ENCODE peak calls at places on chromosomes 6 and 20, in five cellular contexts. S is psoas muscle, B is aorta, C is HCT116, H is lung. O is an unnamed sample.
A peak's percentile ranks its signal among the peaks of the same experiment; 100 is the strongest.

GRCh38 chr20:56222201-56222600 is 26.3 kb upstream of the MC3R start:
- DNase-seq in S (no peak), B (no peak), C (no peak), H (no peak), O (no peak)

GRCh38 chr6:43779864-43780260 is 9.9 kb downstream of the VEGFA start:
- DNase-seq in S (no peak), B (no peak), C (no peak), H (no peak), O (no peak)

GRCh38 chr6:107490568-107491058 is 696 bp downstream of the SOBP start:
- DNase-seq in S (no peak), B (no peak), C (no peak), H (no peak), O (peak; percentile 65)

GRCh38 chr6:150695652-150696051 is 96.0 kb downstream of the PLEKHG1 start:
- DNase-seq in S (no peak), B (no peak), C (no peak), H (no peak), O (no peak)

GRCh38 chr6:93447874-93448273 is 28.5 kb upstream of the EPHA7 start:
- DNase-seq in S (no peak), B (no peak), C (no peak), H (no peak), O (no peak)

GRCh38 chr6:130629640-130630039 is 197.6 kb upstream of the SMLR1 start:
- DNase-seq in S (no peak), B (no peak), C (no peak), H (no peak), O (no peak)

GRCh38 chr6:52155791-52156576 is 30.2 kb upstream of the IL17A start:
- DNase-seq in S (no peak), B (no peak), C (no peak), H (no peak), O (no peak)

GRCh38 chr20:37414636-37415035 is 68.7 kb downstream of the SRC start:
- DNase-seq in S (no peak), B (no peak), C (no peak), H (no peak), O (no peak)

GRCh38 chr6:138087549-138087948 is 19.7 kb downstream of the PERP start:
- DNase-seq in S (no peak), B (no peak), C (peak; percentile 72), H (no peak), O (no peak)

GRCh38 chr20:64113796-64114355 is 6.5 kb upstream of the NPBWR2 start:
- DNase-seq in S (no peak), B (peak; percentile 61), C (no peak), H (no peak), O (peak; percentile 43)

GRCh38 chr20:45337367-45338120 is 10.7 kb downstream of the SDC4 start:
- DNase-seq in S (peak; percentile 67), B (peak; percentile 90), C (no peak), H (peak; percentile 69), O (peak; percentile 83)

GRCh38 chr6:106767271-106767670 is 137.9 kb downstream of the QRSL1 start:
- DNase-seq in S (no peak), B (no peak), C (no peak), H (no peak), O (no peak)

GRCh38 chr20:62715201-62715600 is 6.6 kb downstream of the NTSR1 start:
- DNase-seq in S (no peak), B (no peak), C (no peak), H (no peak), O (no peak)

GRCh38 chr6:158897236-158897635 is 78.1 kb upstream of the EZR start:
- DNase-seq in S (no peak), B (no peak), C (no peak), H (no peak), O (no peak)

GRCh38 chr6:82251942-82252341 is 4.4 kb upstream of the IBTK start:
- DNase-seq in S (no peak), B (no peak), C (peak; percentile 37), H (no peak), O (no peak)

GRCh38 chr6:170080169-170080827 is 210.6 kb downstream of the DLL1 start:
- DNase-seq in S (no peak), B (peak; percentile 63), C (no peak), H (no peak), O (peak; percentile 51)

GRCh38 chr6:167760979-167761793 is 65.5 kb upstream of the AFDN start:
- DNase-seq in S (no peak), B (no peak), C (no peak), H (peak; percentile 57), O (peak; percentile 74)

GRCh38 chr6:170274713-170275560 is 15.9 kb downstream of the DLL1 start:
- DNase-seq in S (no peak), B (peak; percentile 55), C (no peak), H (no peak), O (peak; percentile 48)

GRCh38 chr6:31169123-31169857 is 1.2 kb downstream of the POU5F1 start:
- DNase-seq in S (no peak), B (peak; percentile 17), C (no peak), H (no peak), O (no peak)

GRCh38 chr20:63858393-63859165 is 2.7 kb upstream of the ABHD16B start:
- DNase-seq in S (no peak), B (no peak), C (no peak), H (no peak), O (no peak)

GRCh38 chr6:71733970-71734899 is 152.1 kb upstream of the RIMS1 start:
- DNase-seq in S (no peak), B (no peak), C (no peak), H (no peak), O (no peak)

GRCh38 chr6:134328138-134328537 is 10.2 kb upstream of the SGK1 start:
- DNase-seq in S (no peak), B (no peak), C (no peak), H (no peak), O (no peak)

GRCh38 chr6:144931172-144932035 is 646.3 kb downstream of the UTRN start:
- DNase-seq in S (no peak), B (no peak), C (no peak), H (no peak), O (no peak)

GRCh38 chr6:17914651-17915050 is 72.8 kb downstream of the KIF13A start:
- DNase-seq in S (no peak), B (no peak), C (no peak), H (no peak), O (no peak)

GRCh38 chr6:139611327-139611958 is 237.0 kb upstream of the CITED2 start:
- DNase-seq in S (no peak), B (no peak), C (no peak), H (no peak), O (no peak)

GRCh38 chr20:37541326-37541725 is 13.7 kb upstream of the BLCAP start:
- DNase-seq in S (no peak), B (no peak), C (no peak), H (no peak), O (no peak)

GRCh38 chr6:96926425-96926824 is 1.9 kb downstream of the KLHL32 start:
- DNase-seq in S (no peak), B (no peak), C (no peak), H (no peak), O (no peak)

GRCh38 chr6:93407186-93407585 is 12.2 kb downstream of the EPHA7 start:
- DNase-seq in S (no peak), B (no peak), C (no peak), H (no peak), O (no peak)

GRCh38 chr20:24977797-24978196 is 14.8 kb downstream of the APMAP start:
- DNase-seq in S (no peak), B (no peak), C (no peak), H (no peak), O (peak; percentile 41)

GRCh38 chr20:56885521-56885920 is 256.4 kb downstream of the TFAP2C start:
- DNase-seq in S (no peak), B (no peak), C (no peak), H (no peak), O (no peak)

GRCh38 chr6:122400467-122401089 is 1.1 kb downstream of the HSF2 start:
- DNase-seq in S (no peak), B (no peak), C (no peak), H (no peak), O (no peak)

GRCh38 chr6:170212051-170212756 is 78.7 kb downstream of the DLL1 start:
- DNase-seq in S (no peak), B (peak; percentile 71), C (no peak), H (peak; percentile 22), O (peak; percentile 54)

DNA sequence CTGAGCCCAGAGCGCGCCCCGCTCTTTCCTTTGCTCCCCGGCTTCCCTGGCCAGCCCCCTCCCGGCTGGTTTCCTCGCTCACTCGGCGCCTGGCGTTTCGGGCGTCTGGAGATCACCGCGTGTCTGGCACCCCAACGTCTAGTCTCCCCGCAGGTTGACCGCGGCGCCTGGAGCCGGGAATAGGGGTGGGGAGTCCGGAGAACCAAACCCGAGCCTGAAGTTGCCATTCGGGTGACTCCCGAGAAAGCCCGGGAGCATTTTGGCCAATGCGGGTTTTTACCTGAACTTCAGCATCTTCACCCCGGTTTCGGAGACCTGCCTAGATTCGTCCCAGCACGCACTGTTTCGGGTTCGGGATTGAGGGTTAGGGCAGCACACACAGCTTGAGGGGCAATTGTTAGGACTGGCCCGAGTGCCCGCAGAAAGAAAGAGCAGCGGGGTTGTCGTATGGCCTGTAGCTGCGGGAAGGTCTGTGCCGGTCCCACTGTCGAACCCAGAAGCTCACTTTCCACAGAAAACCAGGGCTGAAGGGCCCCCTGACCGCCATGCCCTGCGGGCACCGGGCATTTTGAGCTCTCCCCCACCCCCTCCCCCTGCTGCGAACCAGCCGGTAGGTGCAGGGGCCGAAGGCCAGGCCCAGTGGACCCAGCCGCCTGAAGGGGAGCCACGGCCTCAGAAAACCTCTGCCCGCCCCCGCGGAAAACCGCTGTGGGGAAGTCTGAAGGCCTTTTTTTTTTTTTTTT is 2.1 kb downstream of the FOXP4 start:
- DNase-seq in S (no peak), B (no peak), C (no peak), H (no peak), O (no peak)
- H3K4me1 ChIP-seq in S (peaks cover 23% of the 10 kb centered on the region), B (peaks cover 3% of the 10 kb centered on the region), C (no peaks in the 10 kb centered on the region), H (peaks cover 4% of the 10 kb centered on the region), O (peaks cover 66% of the 10 kb centered on the region)

GRCh38 chr6:1094306-1094705 is 217.6 kb upstream of the FOXQ1 start:
- DNase-seq in S (no peak), B (no peak), C (no peak), H (no peak), O (no peak)
- H3K27me3 ChIP-seq in S (peaks cover 1% of the 10 kb centered on the region), B (no peaks in the 10 kb centered on the region), C (no peaks in the 10 kb centered on the region), H (no peaks in the 10 kb centered on the region), O (no peaks in the 10 kb centered on the region)

GRCh38 chr6:99416892-99417767 is 8.0 kb downstream of the PNISR start:
- DNase-seq in S (no peak), B (no peak), C (no peak), H (no peak), O (no peak)

GRCh38 chr6:99412065-99412464 is 13.0 kb downstream of the PNISR start:
- DNase-seq in S (no peak), B (no peak), C (no peak), H (no peak), O (no peak)

GRCh38 chr6:99415446-99415845 is 9.7 kb downstream of the PNISR start:
- DNase-seq in S (no peak), B (no peak), C (no peak), H (no peak), O (no peak)

GRCh38 chr6:99416226-99416625 is 8.9 kb downstream of the PNISR start:
- DNase-seq in S (no peak), B (no peak), C (no peak), H (no peak), O (no peak)
- H3K4me1 ChIP-seq in S (peaks cover 52% of the 10 kb centered on the region), B (peaks cover 2% of the 10 kb centered on the region), C (no peaks in the 10 kb centered on the region), H (peaks cover 23% of the 10 kb centered on the region), O (peaks cover 2% of the 10 kb centered on the region)

DNA sequence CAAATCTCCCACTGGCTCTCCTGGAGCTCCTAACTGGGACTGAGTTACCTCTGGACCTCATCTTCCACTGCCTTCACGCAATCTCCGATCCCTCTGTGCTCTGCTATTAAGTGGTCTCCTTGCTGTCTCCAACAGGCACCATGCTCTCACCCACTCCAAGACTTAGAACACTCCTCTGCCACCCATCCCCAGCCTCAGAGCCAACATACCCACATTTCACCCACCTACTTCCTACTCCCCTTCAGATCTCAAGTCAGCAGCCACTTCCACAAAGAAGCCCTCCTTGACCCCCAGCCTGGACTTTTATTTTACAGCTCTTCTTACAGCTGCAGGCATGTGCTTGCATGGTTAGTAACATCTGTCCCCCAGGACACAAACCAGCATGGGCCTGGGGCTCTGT is 29.6 kb upstream of the NOL4L start:
- DNase-seq in S (no peak), B (no peak), C (no peak), H (no peak), O (no peak)
- H3K27me3 ChIP-seq in S (no peaks in the 10 kb centered on the region), B (no peaks in the 10 kb centered on the region), C (no peaks in the 10 kb centered on the region), H (no peaks in the 10 kb centered on the region), O (peaks cover 20% of the 10 kb centered on the region)